ENCODE peak calls at places on chromosomes 3 and 15, in six cellular contexts. H, P, G, I, K and N are unnamed samples.

GRCh38 chr15:50750227-50750597 is 15.3 kb downstream of the SPPL2A start:
- DNase-seq in K (no peak), P (no peak), G (no peak), I (no peak), H (no peak), N (no peak)

GRCh38 chr3:6216135-6216792 is 644.7 kb upstream of the GRM7 start:
- DNase-seq in I (no peak), H (no peak), P (no peak), K (no peak), G (no peak), N (no peak)

GRCh38 chr15:25775317-25775912 is 87.7 kb downstream of the ATP10A start:
- DNase-seq in K (no peak), P (peak), H (peak), I (peak), G (no peak), N (peak)

GRCh38 chr3:108132727-108133373 is 42.0 kb upstream of the CD47 start:
- DNase-seq in I (peak), P (peak), G (no peak), K (peak), H (peak), N (peak)

GRCh38 chr3:128491900-128492352 is 1.1 kb downstream of the GATA2 start:
- DNase-seq in G (no peak), K (no peak), H (peak), I (no peak), P (no peak), N (no peak)

GRCh38 chr15:60740787-60741354 is 261.9 kb upstream of the ICE2 start:
- DNase-seq in H (peak), K (no peak), I (peak), G (no peak), P (no peak), N (peak)

GRCh38 chr3:40584625-40585189 is 59.9 kb downstream of the ZNF621 start:
- DNase-seq in K (peak), I (peak), P (peak), H (peak), G (peak), N (peak)

GRCh38 chr3:112394008-112394616 is 61.2 kb downstream of the CD200 start:
- DNase-seq in G (no peak), I (peak), H (no peak), K (no peak), P (peak), N (peak)